ENCODE peak calls at places on chromosomes 6 and 20, in nine cellular contexts. One of them, this sample, is unnamed.

GRCh38 chr6:28747083-28747630 is 176.6 kb downstream of the TRIM27 start:
- DNase-seq in stomach: no peak
- DNase-seq in sigmoid colon: no peak
- DNase-seq in GM23338: no peak
- DNase-seq in GM12892: no peak
- DNase-seq in HCT116: no peak
- DNase-seq in transverse colon: no peak
- DNase-seq in GM12878: no peak
- DNase-seq in endothelial cell of umbilical vein: no peak
- DNase-seq in this sample: peak; percentile 37

GRCh38 chr6:109506314-109506713 is 23.3 kb upstream of the ZBTB24 start:
- DNase-seq in GM23338: no peak
- DNase-seq in GM12892: no peak
- DNase-seq in endothelial cell of umbilical vein: no peak
- DNase-seq in transverse colon: no peak
- DNase-seq in GM12878: no peak
- DNase-seq in sigmoid colon: no peak
- DNase-seq in HCT116: no peak
- DNase-seq in stomach: no peak
- DNase-seq in this sample: no peak

GRCh38 chr6:132648356-132648755 is 10.6 kb downstream of the TAAR1 start:
- DNase-seq in endothelial cell of umbilical vein: peak; percentile 27
- DNase-seq in HCT116: no peak
- DNase-seq in GM23338: no peak
- DNase-seq in transverse colon: no peak
- DNase-seq in stomach: no peak
- DNase-seq in GM12878: no peak
- DNase-seq in GM12892: no peak
- DNase-seq in sigmoid colon: no peak
- DNase-seq in this sample: no peak

GRCh38 chr6:3625161-3625979 is 126.1 kb downstream of the PXDC1 start:
- DNase-seq in HCT116: no peak
- DNase-seq in sigmoid colon: no peak
- DNase-seq in endothelial cell of umbilical vein: no peak
- DNase-seq in transverse colon: no peak
- DNase-seq in GM12878: no peak
- DNase-seq in stomach: no peak
- DNase-seq in GM23338: no peak
- DNase-seq in GM12892: no peak
- DNase-seq in this sample: peak; percentile 87

GRCh38 chr6:9848094-9848493 is 566.8 kb downstream of the TFAP2A start:
- DNase-seq in sigmoid colon: no peak
- DNase-seq in stomach: no peak
- DNase-seq in GM12878: no peak
- DNase-seq in GM23338: no peak
- DNase-seq in HCT116: no peak
- DNase-seq in endothelial cell of umbilical vein: no peak
- DNase-seq in GM12892: no peak
- DNase-seq in transverse colon: no peak
- DNase-seq in this sample: no peak

GRCh38 chr20:38748863-38749153 is 548 bp downstream of the ACTR5 start:
- DNase-seq in GM12892: no peak
- DNase-seq in sigmoid colon: no peak
- DNase-seq in transverse colon: peak; percentile 79
- DNase-seq in endothelial cell of umbilical vein: no peak
- DNase-seq in stomach: no peak
- DNase-seq in GM23338: no peak
- DNase-seq in GM12878: no peak
- DNase-seq in HCT116: peak; percentile 22
- DNase-seq in this sample: no peak

GRCh38 chr20:41392871-41393704 is 26.5 kb upstream of the EMILIN3 start:
- DNase-seq in transverse colon: no peak
- DNase-seq in GM12878: no peak
- DNase-seq in sigmoid colon: peak; percentile 88
- DNase-seq in HCT116: no peak
- DNase-seq in GM23338: no peak
- DNase-seq in stomach: peak; percentile 32
- DNase-seq in endothelial cell of umbilical vein: no peak
- DNase-seq in GM12892: no peak
- DNase-seq in this sample: no peak

GRCh38 chr20:40532103-40532502 is 156.9 kb downstream of the MAFB start:
- DNase-seq in transverse colon: no peak
- DNase-seq in GM23338: peak; percentile 78
- DNase-seq in endothelial cell of umbilical vein: peak; percentile 11
- DNase-seq in GM12878: no peak
- DNase-seq in sigmoid colon: no peak
- DNase-seq in HCT116: peak; percentile 48
- DNase-seq in stomach: no peak
- DNase-seq in GM12892: no peak
- DNase-seq in this sample: no peak

GRCh38 chr6:109318328-109318876 is 63.9 kb downstream of the CD164 start:
- DNase-seq in stomach: no peak
- DNase-seq in GM12878: no peak
- DNase-seq in sigmoid colon: no peak
- DNase-seq in HCT116: no peak
- DNase-seq in GM23338: no peak
- DNase-seq in endothelial cell of umbilical vein: no peak
- DNase-seq in GM12892: no peak
- DNase-seq in transverse colon: peak; percentile 81
- DNase-seq in this sample: no peak

GRCh38 chr6:44117397-44118128 is 9.7 kb downstream of the MRPL14 start:
- DNase-seq in sigmoid colon: no peak
- DNase-seq in HCT116: no peak
- DNase-seq in endothelial cell of umbilical vein: no peak
- DNase-seq in transverse colon: no peak
- DNase-seq in GM23338: no peak
- DNase-seq in GM12878: no peak
- DNase-seq in stomach: peak; percentile 65
- DNase-seq in GM12892: no peak
- DNase-seq in this sample: no peak

GRCh38 chr6:88360203-88360797 is 194.2 kb upstream of the CNR1 start:
- DNase-seq in stomach: no peak
- DNase-seq in transverse colon: no peak
- DNase-seq in GM23338: no peak
- DNase-seq in GM12892: no peak
- DNase-seq in sigmoid colon: no peak
- DNase-seq in HCT116: no peak
- DNase-seq in GM12878: no peak
- DNase-seq in endothelial cell of umbilical vein: no peak
- DNase-seq in this sample: no peak

GRCh38 chr20:62972270-62973032 is 19.9 kb downstream of the SLC17A9 start:
- DNase-seq in transverse colon: peak; percentile 89
- DNase-seq in GM23338: peak; percentile 93
- DNase-seq in GM12892: peak; percentile 96
- DNase-seq in endothelial cell of umbilical vein: peak; percentile 79
- DNase-seq in stomach: peak; percentile 90
- DNase-seq in GM12878: peak; percentile 49
- DNase-seq in sigmoid colon: peak; percentile 92
- DNase-seq in HCT116: peak; percentile 63
- DNase-seq in this sample: peak; percentile 93

GRCh38 chr6:363909-364308 is 27.6 kb upstream of the IRF4 start:
- DNase-seq in sigmoid colon: peak; percentile 45
- DNase-seq in endothelial cell of umbilical vein: no peak
- DNase-seq in HCT116: no peak
- DNase-seq in transverse colon: no peak
- DNase-seq in stomach: no peak
- DNase-seq in GM23338: no peak
- DNase-seq in GM12878: no peak
- DNase-seq in GM12892: no peak
- DNase-seq in this sample: no peak

GRCh38 chr6:113458368-113459010 is 398.7 kb upstream of the MARCKS start:
- DNase-seq in HCT116: no peak
- DNase-seq in endothelial cell of umbilical vein: peak; percentile 54
- DNase-seq in GM23338: no peak
- DNase-seq in transverse colon: no peak
- DNase-seq in sigmoid colon: no peak
- DNase-seq in GM12878: no peak
- DNase-seq in stomach: no peak
- DNase-seq in GM12892: no peak
- DNase-seq in this sample: no peak

GRCh38 chr20:62980970-62981369 is 25.8 kb downstream of the BHLHE23 start:
- DNase-seq in endothelial cell of umbilical vein: no peak
- DNase-seq in GM23338: peak; percentile 56
- DNase-seq in HCT116: no peak
- DNase-seq in GM12878: no peak
- DNase-seq in stomach: no peak
- DNase-seq in sigmoid colon: no peak
- DNase-seq in GM12892: no peak
- DNase-seq in transverse colon: no peak
- DNase-seq in this sample: no peak

GRCh38 chr6:24936641-24937317 is 1.0 kb upstream of the RIPOR2 start:
- DNase-seq in HCT116: no peak
- DNase-seq in sigmoid colon: no peak
- DNase-seq in transverse colon: no peak
- DNase-seq in GM12892: no peak
- DNase-seq in GM23338: no peak
- DNase-seq in GM12878: peak; percentile 96
- DNase-seq in endothelial cell of umbilical vein: no peak
- DNase-seq in stomach: no peak
- DNase-seq in this sample: no peak
- TF ChIP-seq POLR2AphosphoS5 in HCT116: no peak
- TF ChIP-seq POLR2AphosphoS5 in sigmoid colon: no peak
- TF ChIP-seq POLR2AphosphoS5 in transverse colon: no peak
- TF ChIP-seq POLR2AphosphoS5 in GM12892: peak; percentile 62
- TF ChIP-seq POLR2AphosphoS5 in GM23338: no peak
- TF ChIP-seq POLR2AphosphoS5 in GM12878: peak; percentile 73
- TF ChIP-seq POLR2AphosphoS5 in endothelial cell of umbilical vein: no peak
- TF ChIP-seq POLR2AphosphoS5 in stomach: no peak
- TF ChIP-seq POLR2AphosphoS5 in this sample: no peak

GRCh38 chr20:13121840-13122515 is 99.1 kb upstream of the ISM1 start:
- DNase-seq in stomach: no peak
- DNase-seq in GM12878: no peak
- DNase-seq in GM23338: no peak
- DNase-seq in sigmoid colon: no peak
- DNase-seq in endothelial cell of umbilical vein: no peak
- DNase-seq in transverse colon: no peak
- DNase-seq in GM12892: no peak
- DNase-seq in HCT116: no peak
- DNase-seq in this sample: no peak

GRCh38 chr20:13117200-13117599 is 103.9 kb upstream of the ISM1 start:
- DNase-seq in sigmoid colon: no peak
- DNase-seq in GM12892: no peak
- DNase-seq in GM12878: no peak
- DNase-seq in HCT116: no peak
- DNase-seq in stomach: no peak
- DNase-seq in GM23338: no peak
- DNase-seq in transverse colon: no peak
- DNase-seq in endothelial cell of umbilical vein: no peak
- DNase-seq in this sample: no peak

GRCh38 chr20:13113731-13114130 is 105.0 kb downstream of the SPTLC3 start:
- DNase-seq in HCT116: no peak
- DNase-seq in GM12878: no peak
- DNase-seq in transverse colon: no peak
- DNase-seq in GM23338: no peak
- DNase-seq in GM12892: no peak
- DNase-seq in endothelial cell of umbilical vein: no peak
- DNase-seq in sigmoid colon: no peak
- DNase-seq in stomach: no peak
- DNase-seq in this sample: no peak

GRCh38 chr20:13118676-13119075 is 102.4 kb upstream of the ISM1 start:
- DNase-seq in stomach: no peak
- DNase-seq in HCT116: no peak
- DNase-seq in transverse colon: no peak
- DNase-seq in GM12878: no peak
- DNase-seq in sigmoid colon: no peak
- DNase-seq in GM12892: no peak
- DNase-seq in GM23338: no peak
- DNase-seq in endothelial cell of umbilical vein: no peak
- DNase-seq in this sample: no peak

GRCh38 chr20:13119583-13119982 is 101.5 kb upstream of the ISM1 start:
- DNase-seq in GM12892: no peak
- DNase-seq in stomach: no peak
- DNase-seq in transverse colon: peak; percentile 11
- DNase-seq in HCT116: peak; percentile 51
- DNase-seq in endothelial cell of umbilical vein: peak; percentile 64
- DNase-seq in GM12878: no peak
- DNase-seq in sigmoid colon: no peak
- DNase-seq in GM23338: peak; percentile 85
- DNase-seq in this sample: no peak
- TF ChIP-seq POLR2AphosphoS5 in GM12892: no peak
- TF ChIP-seq POLR2AphosphoS5 in stomach: no peak
- TF ChIP-seq POLR2AphosphoS5 in transverse colon: no peak
- TF ChIP-seq POLR2AphosphoS5 in HCT116: no peak
- TF ChIP-seq POLR2AphosphoS5 in endothelial cell of umbilical vein: no peak
- TF ChIP-seq POLR2AphosphoS5 in GM12878: no peak
- TF ChIP-seq POLR2AphosphoS5 in sigmoid colon: no peak
- TF ChIP-seq POLR2AphosphoS5 in GM23338: no peak
- TF ChIP-seq POLR2AphosphoS5 in this sample: no peak

DNA sequence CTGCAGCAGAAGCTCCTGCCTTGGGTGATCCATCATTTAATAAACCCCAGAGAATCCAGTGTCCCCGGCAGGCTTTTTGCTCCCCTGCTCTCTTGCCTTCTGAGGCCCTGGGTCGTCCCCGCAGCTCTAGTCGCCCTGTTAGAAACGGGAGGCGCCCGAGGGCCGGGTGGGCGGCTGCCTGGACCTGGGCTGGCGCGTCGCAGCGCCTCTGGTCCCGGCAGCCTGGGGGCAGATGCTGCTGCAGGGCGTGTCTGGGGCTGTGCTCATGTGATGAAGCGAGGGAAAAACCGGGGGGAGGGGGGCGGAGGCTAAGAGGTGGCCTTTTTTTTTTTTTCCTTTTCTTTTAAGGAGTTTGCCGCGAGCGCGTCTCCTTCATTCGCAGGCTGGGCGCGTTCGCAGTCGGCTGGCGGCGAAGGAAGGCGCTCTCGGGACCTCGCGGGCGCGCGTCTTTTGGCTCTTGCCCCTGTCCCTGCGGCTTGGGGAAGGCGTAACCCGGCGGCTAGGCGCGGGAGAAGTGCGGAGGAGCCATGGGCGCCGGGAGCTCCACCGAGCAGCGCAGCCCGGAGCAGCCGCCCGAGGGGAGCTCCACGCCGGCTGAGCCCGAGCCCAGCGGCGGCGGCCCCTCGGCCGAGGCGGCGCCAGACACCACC is 394 bp downstream of the AKAP12 start:
- DNase-seq in GM12878: no peak
- DNase-seq in transverse colon: peak; percentile 72
- DNase-seq in GM23338: peak; percentile 96
- DNase-seq in sigmoid colon: peak; percentile 97
- DNase-seq in stomach: peak; percentile 36
- DNase-seq in HCT116: peak; percentile 59
- DNase-seq in GM12892: peak; percentile 34
- DNase-seq in endothelial cell of umbilical vein: peak; percentile 73
- DNase-seq in this sample: peak; percentile 97
- TF ChIP-seq POLR2AphosphoS5 in GM12878: no peak
- TF ChIP-seq POLR2AphosphoS5 in transverse colon: peak; percentile 83
- TF ChIP-seq POLR2AphosphoS5 in GM23338: peak; percentile 66
- TF ChIP-seq POLR2AphosphoS5 in sigmoid colon: peak; percentile 97
- TF ChIP-seq POLR2AphosphoS5 in stomach: peak; percentile 82
- TF ChIP-seq POLR2AphosphoS5 in HCT116: peak; percentile 76
- TF ChIP-seq POLR2AphosphoS5 in GM12892: no peak
- TF ChIP-seq POLR2AphosphoS5 in endothelial cell of umbilical vein: peak; percentile 68
- TF ChIP-seq POLR2AphosphoS5 in this sample: peak; percentile 79

GRCh38 chr6:37396571-37397185 is 36.3 kb upstream of the CMTR1 start:
- DNase-seq in endothelial cell of umbilical vein: no peak
- DNase-seq in HCT116: no peak
- DNase-seq in stomach: no peak
- DNase-seq in transverse colon: no peak
- DNase-seq in GM12892: no peak
- DNase-seq in GM12878: no peak
- DNase-seq in GM23338: no peak
- DNase-seq in sigmoid colon: no peak
- DNase-seq in this sample: no peak

GRCh38 chr6:37399131-37399530 is 33.9 kb upstream of the CMTR1 start:
- DNase-seq in transverse colon: no peak
- DNase-seq in HCT116: no peak
- DNase-seq in GM12878: no peak
- DNase-seq in endothelial cell of umbilical vein: no peak
- DNase-seq in stomach: no peak
- DNase-seq in sigmoid colon: no peak
- DNase-seq in GM23338: no peak
- DNase-seq in GM12892: no peak
- DNase-seq in this sample: no peak

GRCh38 chr6:37399795-37400490 is 33.1 kb upstream of the CMTR1 start:
- DNase-seq in endothelial cell of umbilical vein: no peak
- DNase-seq in GM12878: no peak
- DNase-seq in HCT116: no peak
- DNase-seq in GM23338: no peak
- DNase-seq in transverse colon: no peak
- DNase-seq in sigmoid colon: no peak
- DNase-seq in stomach: no peak
- DNase-seq in GM12892: no peak
- DNase-seq in this sample: no peak
- TF ChIP-seq POLR2AphosphoS5 in endothelial cell of umbilical vein: no peak
- TF ChIP-seq POLR2AphosphoS5 in GM12878: no peak
- TF ChIP-seq POLR2AphosphoS5 in HCT116: no peak
- TF ChIP-seq POLR2AphosphoS5 in GM23338: no peak
- TF ChIP-seq POLR2AphosphoS5 in transverse colon: no peak
- TF ChIP-seq POLR2AphosphoS5 in sigmoid colon: no peak
- TF ChIP-seq POLR2AphosphoS5 in stomach: no peak
- TF ChIP-seq POLR2AphosphoS5 in GM12892: no peak
- TF ChIP-seq POLR2AphosphoS5 in this sample: no peak